ENCODE peak calls at places on chromosomes 12 and 14, in four cellular contexts. O is HT-29, N is lung, F is NCI-H510A. Y is an unnamed sample.

GRCh38 chr14:105364100-105364708 is 34.1 kb upstream of the TEX22 start:
- DNase-seq in O (no peak), N (no peak), F (no peak), Y (no peak)

GRCh38 chr12:21773799-21774198 is 707 bp downstream of the KCNJ8 start:
- DNase-seq in O (no peak), F (no peak), N (no peak), Y (no peak)

GRCh38 chr12:31362759-31363415 is 36.9 kb upstream of the SINHCAF start:
- DNase-seq in O (peak; percentile 89), F (no peak), N (no peak), Y (peak; percentile 46)

GRCh38 chr12:101761347-101761746 is 22.1 kb upstream of the SYCP3 start:
- DNase-seq in N (no peak), F (no peak), O (no peak), Y (peak; percentile 48)

GRCh38 chr12:131927110-131928079 is 1.7 kb upstream of the PUS1 start:
- DNase-seq in F (no peak), O (no peak), N (no peak), Y (no peak)

GRCh38 chr14:44833376-44833775 is 128.4 kb downstream of the KLHL28 start:
- DNase-seq in O (no peak), N (no peak), F (no peak), Y (no peak)

GRCh38 chr12:24854908-24855307 is 94.0 kb downstream of the BCAT1 start:
- DNase-seq in F (no peak), O (no peak), N (no peak), Y (no peak)

GRCh38 chr14:24280797-24281460 is 9.5 kb upstream of the RABGGTA start:
- DNase-seq in N (no peak), O (no peak), F (no peak), Y (no peak)

GRCh38 chr12:66375560-66375959 is 73.3 kb downstream of the HELB start:
- DNase-seq in O (no peak), F (no peak), N (no peak), Y (no peak)

GRCh38 chr12:91210144-91210543 is 27.5 kb upstream of the DCN start:
- DNase-seq in N (no peak), F (no peak), O (no peak), Y (no peak)

GRCh38 chr12:118188690-118189371 is 52.9 kb downstream of the PEBP1 start:
- DNase-seq in O (no peak), N (no peak), F (no peak), Y (no peak)

GRCh38 chr14:90839024-90839888 is 23.0 kb upstream of the TTC7B start:
- DNase-seq in O (no peak), N (no peak), F (no peak), Y (no peak)

GRCh38 chr14:49860988-49861387 is 8.4 kb upstream of the NEMF start:
- DNase-seq in F (no peak), N (no peak), O (no peak), Y (no peak)

GRCh38 chr12:25960176-25960575 is 1.7 kb downstream of the RASSF8 start:
- DNase-seq in F (no peak), O (no peak), N (no peak), Y (no peak)

GRCh38 chr12:132404435-132404855 is 75.1 kb upstream of the GALNT9 start:
- DNase-seq in N (no peak), F (no peak), O (no peak), Y (no peak)